ENCODE peak calls at places on chromosomes 13 and 19, in five cellular contexts. D, Z, O, A and N are unnamed samples.
A peak's percentile ranks its signal among the peaks of the same experiment; 100 is the strongest.

GRCh38 chr19:7224205-7224833 is 69.9 kb downstream of the INSR start:
- DNase-seq in D (peak; percentile 61), Z (no peak), O (no peak), A (no peak), N (no peak)

GRCh38 chr19:13935765-13936486 is 2.3 kb downstream of the PODNL1 start:
- DNase-seq in D (no peak), Z (no peak), O (no peak), A (no peak), N (no peak)

GRCh38 chr13:101552797-101553196 is 100.3 kb downstream of the ITGBL1 start:
- DNase-seq in D (no peak), Z (no peak), O (no peak), A (peak; percentile 25), N (no peak)

GRCh38 chr19:45824041-45824471 is 8.9 kb upstream of the RSPH6A start:
- DNase-seq in D (peak; percentile 76), Z (peak; percentile 43), O (no peak), A (peak; percentile 63), N (peak; percentile 48)

GRCh38 chr19:33740811-33741396 is 55.8 kb upstream of the KCTD15 start:
- DNase-seq in D (peak; percentile 56), Z (peak; percentile 14), O (peak; percentile 13), A (peak; percentile 16), N (no peak)

GRCh38 chr13:102452831-102453230 is 51.0 kb upstream of the FGF14 start:
- DNase-seq in D (no peak), Z (no peak), O (no peak), A (peak; percentile 9), N (no peak)

GRCh38 chr13:59991395-59991794 is 172.3 kb downstream of the DIAPH3 start:
- DNase-seq in D (no peak), Z (no peak), O (no peak), A (no peak), N (no peak)

GRCh38 chr19:55086730-55087541 is 11.3 kb downstream of the EPS8L1 start:
- DNase-seq in D (peak; percentile 95), Z (peak; percentile 97), O (peak; percentile 93), A (no peak), N (no peak)

GRCh38 chr13:27969073-27969865 is at the start of gene CDX2:
- DNase-seq in D (no peak), Z (peak; percentile 90), O (no peak), A (no peak), N (no peak)

GRCh38 chr13:91216928-91217700 is 130.4 kb upstream of the MIR17HG start:
- DNase-seq in D (no peak), Z (no peak), O (no peak), A (no peak), N (no peak)

GRCh38 chr13:98521876-98522275 is 55.0 kb downstream of the STK24 start:
- DNase-seq in D (no peak), Z (no peak), O (no peak), A (no peak), N (no peak)

GRCh38 chr13:55606045-55606665 is 1534.6 kb upstream of the PRR20A start:
- DNase-seq in D (no peak), Z (no peak), O (no peak), A (no peak), N (no peak)

GRCh38 chr19:7998081-7998480 is 7.4 kb downstream of the ELAVL1 start:
- DNase-seq in D (no peak), Z (no peak), O (no peak), A (no peak), N (no peak)

GRCh38 chr13:98706446-98707110 is 45.9 kb downstream of the SLC15A1 start:
- DNase-seq in D (no peak), Z (no peak), O (no peak), A (peak; percentile 47), N (no peak)

GRCh38 chr13:70391678-70392077 is 283.4 kb upstream of the KLHL1 start:
- DNase-seq in D (no peak), Z (peak; percentile 52), O (no peak), A (no peak), N (no peak)

GRCh38 chr19:50977626-50978025 is 6.1 kb downstream of the KLK7 start:
- DNase-seq in D (no peak), Z (no peak), O (no peak), A (no peak), N (no peak)

GRCh38 chr13:30829788-30830637 is 76.1 kb upstream of the MEDAG start:
- DNase-seq in D (no peak), Z (no peak), O (no peak), A (no peak), N (no peak)

GRCh38 chr13:97360610-97361009 is 73.4 kb upstream of the RAP2A start:
- DNase-seq in D (no peak), Z (no peak), O (no peak), A (no peak), N (no peak)

GRCh38 chr13:23778007-23778687 is 111.1 kb downstream of the MIPEP start:
- DNase-seq in D (no peak), Z (no peak), O (no peak), A (no peak), N (no peak)

GRCh38 chr13:32997399-32997798 is 18.8 kb upstream of the KL start:
- DNase-seq in D (no peak), Z (no peak), O (no peak), A (no peak), N (no peak)

GRCh38 chr19:47778954-47779351 is 450 bp downstream of the SELENOW start:
- DNase-seq in D (peak; percentile 86), Z (peak; percentile 52), O (no peak), A (peak; percentile 15), N (no peak)

GRCh38 chr19:17496337-17496997 is 15.0 kb upstream of the PGLS start:
- DNase-seq in D (peak; percentile 86), Z (peak; percentile 88), O (peak; percentile 45), A (peak; percentile 56), N (no peak)

GRCh38 chr19:35644987-35645679 is 3.0 kb upstream of the COX6B1 start:
- DNase-seq in D (peak; percentile 87), Z (peak; percentile 95), O (peak; percentile 58), A (peak; percentile 33), N (no peak)